ENCODE peak calls at places on chromosomes 3 and 15, in five cellular contexts. C is tibial nerve, M is breast epithelium, Z is body of pancreas, O is stomach. Y is an unnamed sample.

GRCh38 chr15:84748274-84749110 is at the start of gene ZNF592:
- DNase-seq in O (peak; percentile 89), C (peak; percentile 59), M (peak; percentile 77), Z (peak; percentile 88), Y (peak; percentile 69)

GRCh38 chr3:56923546-56924224 is 121.9 kb upstream of the ARHGEF3 start:
- DNase-seq in O (peak; percentile 45), C (peak; percentile 25), Z (peak; percentile 41), M (peak; percentile 42), Y (peak; percentile 56)

GRCh38 chr3:176510097-176510496 is 687.2 kb downstream of the TBL1XR1 start:
- DNase-seq in C (no peak), O (no peak), Z (no peak), M (no peak), Y (no peak)

GRCh38 chr15:89381888-89382287 is 47.3 kb upstream of the POLG start:
- DNase-seq in O (no peak), Z (no peak), C (no peak), M (no peak), Y (no peak)

GRCh38 chr3:124277516-124277890 is 285.6 kb upstream of the ROPN1 start:
- DNase-seq in M (peak; percentile 38), O (no peak), Z (no peak), C (peak; percentile 64), Y (no peak)

GRCh38 chr3:129413687-129414506 is 14.5 kb downstream of the EFCAB12 start:
- DNase-seq in M (no peak), O (no peak), C (no peak), Z (no peak), Y (peak; percentile 72)

GRCh38 chr15:98776607-98777281 is 128.4 kb downstream of the IGF1R start:
- DNase-seq in O (peak; percentile 58), M (peak; percentile 71), Z (peak; percentile 76), C (peak; percentile 34), Y (no peak)

GRCh38 chr15:31272558-31273257 is 53.9 kb upstream of the KLF13 start:
- DNase-seq in Z (no peak), C (no peak), O (peak; percentile 65), M (peak; percentile 35), Y (no peak)

GRCh38 chr15:64430000-64430735 is 30.2 kb upstream of the ZNF609 start:
- DNase-seq in Z (peak; percentile 12), C (peak; percentile 9), O (no peak), M (no peak), Y (no peak)

GRCh38 chr3:184552863-184553262 is 8.7 kb upstream of the EPHB3 start:
- DNase-seq in Z (no peak), C (no peak), M (no peak), O (no peak), Y (no peak)

GRCh38 chr3:135929670-135930069 is 35.9 kb upstream of the PPP2R3A start:
- DNase-seq in C (peak; percentile 71), M (peak; percentile 71), Z (peak; percentile 34), O (no peak), Y (no peak)

GRCh38 chr3:27877122-27878011 is 155.2 kb upstream of the EOMES start:
- DNase-seq in M (no peak), Z (peak; percentile 69), O (peak; percentile 43), C (no peak), Y (no peak)

GRCh38 chr3:45596290-45596791 is 1.8 kb downstream of the LIMD1 start:
- DNase-seq in M (no peak), Z (no peak), O (no peak), C (no peak), Y (no peak)

GRCh38 chr3:130609166-130609574 is 92.2 kb downstream of the COL6A6 start:
- DNase-seq in O (no peak), C (peak; percentile 8), Z (peak; percentile 6), M (peak; percentile 18), Y (no peak)

GRCh38 chr15:90915808-90916440 is 12.8 kb downstream of the MAN2A2 start:
- DNase-seq in C (no peak), O (peak; percentile 50), Z (no peak), M (no peak), Y (no peak)

GRCh38 chr3:67526246-67526645 is 128.2 kb downstream of the SUCLG2 start:
- DNase-seq in Z (no peak), M (no peak), O (no peak), C (no peak), Y (no peak)

GRCh38 chr3:109572298-109572697 is 235.0 kb upstream of the DPPA4 start:
- DNase-seq in M (no peak), O (no peak), C (no peak), Z (no peak), Y (no peak)

GRCh38 chr3:186319988-186320387 is 42.0 kb downstream of the DGKG start:
- DNase-seq in M (no peak), O (no peak), C (no peak), Z (no peak), Y (no peak)

GRCh38 chr3:5095879-5096278 is 26.2 kb upstream of the ARL8B start:
- DNase-seq in Z (no peak), M (no peak), C (no peak), O (no peak), Y (no peak)

DNA sequence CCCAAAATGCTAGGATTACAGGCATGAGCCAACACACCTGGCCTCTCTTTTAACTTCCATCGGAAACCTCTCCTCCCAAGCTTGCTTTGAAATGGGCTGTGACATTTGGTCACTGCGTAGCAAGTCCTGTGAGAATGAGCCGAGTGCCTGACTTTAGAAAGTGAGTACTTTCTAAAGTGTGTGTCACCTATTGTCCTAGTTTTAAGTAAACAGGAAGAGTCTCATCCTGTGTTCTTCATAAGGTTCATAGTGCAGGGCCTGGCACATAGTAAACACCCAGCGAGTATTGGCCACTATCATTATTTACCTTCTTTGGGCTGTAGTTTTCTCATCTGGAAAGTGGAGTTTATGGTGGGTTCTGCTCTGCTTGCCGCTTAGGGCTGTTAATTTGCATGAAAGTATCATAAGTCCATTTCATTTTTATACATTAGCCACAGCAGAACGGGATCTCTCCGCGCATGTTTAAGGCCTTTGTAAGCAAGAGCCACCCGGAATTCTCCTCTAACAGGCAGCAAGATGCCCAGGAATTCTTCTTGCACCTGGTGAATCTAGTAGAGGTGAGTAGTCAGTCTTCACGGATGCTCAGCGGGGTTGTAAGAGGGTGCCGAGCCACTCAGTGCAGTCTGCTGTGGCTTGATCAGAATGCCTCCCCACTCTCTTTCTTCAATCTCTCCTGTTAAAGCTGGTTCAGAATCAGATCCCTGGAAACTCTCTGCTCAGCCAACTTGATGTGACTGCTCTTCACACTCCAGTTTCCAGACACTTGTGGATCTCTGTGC is 87.2 kb downstream of the USP13 start:
- DNase-seq in O (no peak), Z (no peak), C (no peak), M (no peak), Y (no peak)
- TF ChIP-seq POLR2A in O (no peak), Z (no peak), C (no peak), M (no peak), Y (no peak)

GRCh38 chr3:127640031-127640355 is 11.0 kb downstream of the PODXL2 start:
- DNase-seq in M (no peak), Z (no peak), C (no peak), O (no peak), Y (no peak)

GRCh38 chr3:127634653-127635052 is 5.7 kb downstream of the PODXL2 start:
- DNase-seq in Z (no peak), O (no peak), C (no peak), M (no peak), Y (no peak)

GRCh38 chr3:127637971-127638370 is 9.0 kb downstream of the PODXL2 start:
- DNase-seq in O (no peak), C (no peak), Z (no peak), M (no peak), Y (no peak)

GRCh38 chr3:127639173-127640030 is 10.4 kb downstream of the PODXL2 start:
- DNase-seq in C (no peak), O (no peak), M (no peak), Z (no peak), Y (peak; percentile 74)

GRCh38 chr3:127637546-127637945 is 8.6 kb downstream of the PODXL2 start:
- DNase-seq in Z (no peak), C (no peak), O (no peak), M (no peak), Y (no peak)
- TF ChIP-seq POLR2A in Z (no peak), C (no peak), O (no peak), M (no peak), Y (no peak)

GRCh38 chr15:75989875-75990274 is 22.3 kb downstream of the NRG4 start:
- DNase-seq in O (no peak), Z (no peak), M (no peak), C (no peak), Y (no peak)

GRCh38 chr15:75992897-75993296 is 19.3 kb downstream of the NRG4 start:
- DNase-seq in M (no peak), C (no peak), Z (no peak), O (no peak), Y (no peak)

GRCh38 chr15:75994220-75994619 is 18.0 kb downstream of the NRG4 start:
- DNase-seq in C (no peak), Z (no peak), O (no peak), M (no peak), Y (no peak)

GRCh38 chr15:75995611-75996010 is 16.6 kb downstream of the NRG4 start:
- DNase-seq in C (no peak), Z (no peak), M (no peak), O (no peak), Y (no peak)
- TF ChIP-seq POLR2A in C (no peak), Z (no peak), M (no peak), O (no peak), Y (no peak)

GRCh38 chr15:70339551-70340517 is 242.1 kb upstream of the TLE3 start:
- DNase-seq in Z (no peak), M (no peak), C (no peak), O (no peak), Y (no peak)

GRCh38 chr15:70341566-70341965 is 243.8 kb upstream of the TLE3 start:
- DNase-seq in M (peak; percentile 6), C (no peak), Z (no peak), O (no peak), Y (no peak)

GRCh38 chr15:70342554-70343548 is 245.1 kb upstream of the TLE3 start:
- DNase-seq in Z (no peak), O (no peak), C (peak; percentile 3), M (peak; percentile 15), Y (no peak)

GRCh38 chr15:70343961-70344360 is 246.2 kb upstream of the TLE3 start:
- DNase-seq in C (no peak), O (no peak), M (peak; percentile 8), Z (no peak), Y (no peak)

GRCh38 chr15:70342141-70342540 is 244.4 kb upstream of the TLE3 start:
- DNase-seq in M (peak; percentile 5), C (peak; percentile 2), O (no peak), Z (no peak), Y (no peak)
- TF ChIP-seq POLR2A in M (no peak), C (no peak), O (no peak), Z (no peak), Y (no peak)

GRCh38 chr15:46409879-46410278 is 775.0 kb downstream of the SQOR start:
- DNase-seq in C (no peak), O (no peak), M (no peak), Z (no peak), Y (no peak)
- TF ChIP-seq POLR2A in C (no peak), O (no peak), M (no peak), Z (no peak), Y (no peak)